ENCODE peak calls at places on chromosomes 7 and 10, in nine cellular contexts. E, L, P, H, N, S, F, Z and U are unnamed samples.

GRCh38 chr10:6120691-6121090 is 31.9 kb downstream of the RBM17 start:
- DNase-seq in H (no peak), Z (no peak), E (no peak), S (no peak), L (no peak), F (no peak), P (no peak), N (no peak), U (no peak)

GRCh38 chr10:125038637-125039036 is 96.7 kb downstream of the ZRANB1 start:
- DNase-seq in N (no peak), H (no peak), S (no peak), F (peak), E (peak), P (no peak), Z (no peak), L (no peak), U (no peak)

GRCh38 chr10:70917635-70918034 is 29.3 kb upstream of the PCBD1 start:
- DNase-seq in H (no peak), E (no peak), S (no peak), L (no peak), P (no peak), F (no peak), Z (no peak), N (no peak), U (no peak)

GRCh38 chr7:99562832-99563231 is 4.4 kb downstream of the ZNF655 start:
- DNase-seq in P (no peak), Z (peak), E (no peak), N (no peak), L (no peak), F (no peak), S (no peak), H (no peak), U (no peak)

GRCh38 chr10:117411440-117412428 is 36.5 kb upstream of the PDZD8 start:
- DNase-seq in E (no peak), Z (no peak), H (no peak), N (no peak), L (no peak), S (no peak), P (no peak), F (peak), U (no peak)

GRCh38 chr7:9210114-9210513 is 776.7 kb downstream of the NXPH1 start:
- DNase-seq in S (no peak), H (no peak), F (no peak), L (no peak), P (no peak), Z (no peak), N (no peak), E (no peak), U (no peak)

GRCh38 chr7:7857143-7857583 is 111.4 kb upstream of the GLCCI1 start:
- DNase-seq in F (no peak), S (no peak), H (no peak), Z (no peak), P (no peak), L (peak), E (peak), N (peak), U (no peak)

GRCh38 chr10:110167149-110167548 is 40.3 kb upstream of the MXI1 start:
- DNase-seq in Z (no peak), L (no peak), N (no peak), S (no peak), F (no peak), H (peak), E (no peak), P (no peak), U (no peak)

GRCh38 chr10:103855424-103855823 is at the start of gene SH3PXD2A:
- DNase-seq in Z (peak), H (no peak), S (peak), N (no peak), P (peak), E (no peak), F (no peak), L (peak), U (peak)

GRCh38 chr7:148011753-148012152 is 578.8 kb upstream of the C7orf33 start:
- DNase-seq in N (no peak), E (no peak), H (no peak), P (no peak), S (no peak), Z (no peak), L (no peak), F (no peak), U (no peak)

GRCh38 chr7:75575488-75576112 is 83.5 kb downstream of the SPDYE5 start:
- DNase-seq in L (no peak), Z (no peak), H (no peak), S (no peak), P (no peak), N (no peak), F (no peak), E (no peak), U (no peak)

GRCh38 chr10:49611166-49611814 is 1.2 kb downstream of the SLC18A3 start:
- DNase-seq in P (peak), N (no peak), F (no peak), E (no peak), H (no peak), S (no peak), Z (no peak), L (no peak), U (no peak)

GRCh38 chr10:123926401-123927264 is 35.0 kb upstream of the CPXM2 start:
- DNase-seq in P (peak), H (no peak), F (no peak), Z (no peak), L (no peak), N (no peak), S (no peak), E (peak), U (no peak)

GRCh38 chr7:85890244-85890811 is 703.5 kb upstream of the SEMA3D start:
- DNase-seq in Z (no peak), F (no peak), S (no peak), E (peak), N (no peak), H (no peak), P (peak), L (peak), U (no peak)

GRCh38 chr10:683448-684071 is 5.9 kb downstream of the DIP2C start:
- DNase-seq in Z (no peak), S (no peak), L (no peak), P (no peak), H (no peak), F (no peak), N (no peak), E (no peak), U (no peak)

GRCh38 chr10:55449981-55450380 is 649.0 kb upstream of the PCDH15 start:
- DNase-seq in N (no peak), E (no peak), L (no peak), H (no peak), P (no peak), S (no peak), Z (no peak), F (no peak), U (no peak)

GRCh38 chr7:111825046-111825445 is 262.8 kb upstream of the IMMP2L start:
- DNase-seq in E (no peak), F (no peak), L (no peak), P (no peak), S (no peak), Z (no peak), H (no peak), N (no peak), U (no peak)

GRCh38 chr10:6215683-6216484 is 13.2 kb downstream of the PFKFB3 start:
- DNase-seq in S (no peak), P (no peak), E (no peak), N (no peak), Z (no peak), F (no peak), L (no peak), H (no peak), U (no peak)

GRCh38 chr7:150727381-150727780 is 9.8 kb upstream of the GIMAP5 start:
- DNase-seq in N (no peak), H (no peak), S (no peak), L (no peak), P (no peak), Z (no peak), F (peak), E (no peak), U (no peak)

GRCh38 chr7:5692112-5692844 is 89.2 kb downstream of the RNF216 start:
- DNase-seq in Z (peak), H (no peak), L (peak), E (no peak), F (peak), P (no peak), N (no peak), S (no peak), U (no peak)

GRCh38 chr7:31114593-31115343 is 62.7 kb downstream of the ADCYAP1R1 start:
- DNase-seq in L (no peak), F (peak), Z (no peak), H (no peak), E (peak), P (no peak), N (no peak), S (no peak), U (no peak)

GRCh38 chr7:92953657-92954056 is 117.3 kb upstream of the CDK6 start:
- DNase-seq in E (no peak), P (peak), L (no peak), H (no peak), S (no peak), Z (peak), F (no peak), N (no peak), U (no peak)

GRCh38 chr7:117686311-117686935 is 186.8 kb downstream of the CTTNBP2 start:
- DNase-seq in Z (no peak), P (no peak), H (no peak), L (no peak), E (no peak), S (no peak), F (no peak), N (no peak), U (no peak)

GRCh38 chr10:130982802-130983201 is 328.7 kb downstream of the TCERG1L start:
- DNase-seq in S (no peak), Z (no peak), P (no peak), E (no peak), H (no peak), F (no peak), L (no peak), N (no peak), U (no peak)

GRCh38 chr7:25260862-25261454 is 32.7 kb upstream of the NPVF start:
- DNase-seq in L (no peak), Z (no peak), F (no peak), E (peak), S (no peak), H (no peak), P (peak), N (peak), U (no peak)

GRCh38 chr7:23018747-23019146 is 4.8 kb upstream of the HYCC1 start:
- DNase-seq in E (no peak), N (no peak), F (no peak), Z (no peak), P (no peak), H (no peak), L (no peak), S (no peak), U (no peak)

GRCh38 chr7:32117837-32118236 is 47.6 kb upstream of the PDE1C start:
- DNase-seq in L (no peak), H (no peak), F (no peak), N (no peak), E (no peak), S (no peak), Z (no peak), P (no peak), U (no peak)

GRCh38 chr7:2779086-2779485 is 65.0 kb downstream of the GNA12 start:
- DNase-seq in P (no peak), E (no peak), L (no peak), F (no peak), H (peak), N (no peak), S (no peak), Z (no peak), U (no peak)

GRCh38 chr10:107814865-107815487 is 650.5 kb upstream of the SORCS1 start:
- DNase-seq in F (peak), Z (no peak), S (no peak), N (no peak), H (no peak), L (peak), E (peak), P (no peak), U (no peak)

GRCh38 chr10:78359641-78360091 is 326.0 kb downstream of the RPS24 start:
- DNase-seq in L (no peak), P (no peak), S (no peak), E (no peak), H (no peak), F (no peak), N (no peak), Z (no peak), U (no peak)

GRCh38 chr7:82057476-82057875 is 287.6 kb upstream of the HGF start:
- DNase-seq in Z (no peak), E (no peak), S (no peak), N (no peak), L (no peak), H (no peak), F (no peak), P (no peak), U (no peak)

GRCh38 chr10:4034907-4035581 is 250.0 kb upstream of the KLF6 start:
- DNase-seq in S (peak), Z (no peak), H (no peak), N (no peak), L (no peak), P (peak), F (no peak), E (no peak), U (no peak)

GRCh38 chr7:124276005-124276606 is 243.2 kb upstream of the TMEM229A start:
- DNase-seq in P (peak), L (peak), Z (no peak), E (peak), S (no peak), F (no peak), H (no peak), N (no peak), U (no peak)

GRCh38 chr7:29479606-29480200 is 83.9 kb upstream of the PRR15 start:
- DNase-seq in P (no peak), N (no peak), L (no peak), H (no peak), Z (no peak), E (no peak), S (no peak), F (no peak), U (peak)

GRCh38 chr10:5814110-5815107 is 1.2 kb upstream of the GDI2 start:
- DNase-seq in F (no peak), L (no peak), E (peak), H (peak), N (no peak), P (no peak), Z (no peak), S (no peak), U (no peak)